ENCODE peak calls at places on chromosomes 1 and 21, in four cellular contexts. S is Panc1, C is breast epithelium, P is suprapubic skin. U is an unnamed sample.

GRCh38 chr1:38728176-38728908 is 131.2 kb downstream of the RRAGC start:
- DNase-seq in S (no peak), C (no peak), P (no peak), U (no peak)

GRCh38 chr1:23825762-23826522 is 713 bp upstream of the HMGCL start:
- DNase-seq in S (no peak), C (no peak), P (no peak), U (no peak)

GRCh38 chr21:43281661-43282357 is 113.0 kb downstream of the CRYAA start:
- DNase-seq in S (no peak), C (no peak), P (no peak), U (no peak)

GRCh38 chr1:174743654-174744561 is 255.8 kb upstream of the CACYBP start:
- DNase-seq in S (peak), C (no peak), P (no peak), U (no peak)

GRCh38 chr1:6984533-6984932 is 199.3 kb downstream of the CAMTA1 start:
- DNase-seq in S (no peak), C (no peak), P (peak), U (no peak)

GRCh38 chr21:28063241-28063640 is 929.4 kb downstream of the LTN1 start:
- DNase-seq in S (no peak), C (no peak), P (no peak), U (no peak)

GRCh38 chr1:235056937-235057336 is 71.7 kb downstream of the TOMM20 start:
- DNase-seq in S (no peak), C (no peak), P (no peak), U (no peak)

GRCh38 chr1:65850281-65850680 is 57.6 kb downstream of the PDE4B start:
- DNase-seq in S (no peak), C (no peak), P (no peak), U (no peak)

GRCh38 chr1:167856711-167857418 is 57.1 kb downstream of the ADCY10 start:
- DNase-seq in S (no peak), C (no peak), P (no peak), U (no peak)

GRCh38 chr21:24428539-24429186 is 1178.6 kb downstream of the MRPL39 start:
- DNase-seq in S (no peak), C (no peak), P (no peak), U (no peak)

GRCh38 chr1:28737245-28738137 is 751 bp downstream of the YTHDF2 start:
- DNase-seq in S (no peak), C (no peak), P (no peak), U (peak)

GRCh38 chr1:40664791-40665190 is 691 bp downstream of the RIMS3 start:
- DNase-seq in S (no peak), C (no peak), P (no peak), U (no peak)

GRCh38 chr21:41210405-41211040 is 42.6 kb downstream of the BACE2 start:
- DNase-seq in S (no peak), C (no peak), P (no peak), U (no peak)

GRCh38 chr1:40830419-40830943 is 31.7 kb downstream of the CITED4 start:
- DNase-seq in S (no peak), C (no peak), P (no peak), U (no peak)

GRCh38 chr1:79355073-79355472 is 348.5 kb upstream of the ADGRL4 start:
- DNase-seq in S (no peak), C (no peak), P (no peak), U (no peak)

GRCh38 chr1:178528963-178529355 is 16.1 kb downstream of the TEX35 start:
- DNase-seq in S (no peak), C (no peak), P (no peak), U (no peak)

GRCh38 chr1:228377664-228378452 is 28.8 kb downstream of the TRIM11 start:
- DNase-seq in S (no peak), C (no peak), P (no peak), U (peak)

GRCh38 chr21:45405819-45406762 is 1.1 kb downstream of the COL18A1 start:
- DNase-seq in S (no peak), C (no peak), P (no peak), U (no peak)

GRCh38 chr1:171457412-171457811 is 27.9 kb upstream of the PRRC2C start:
- DNase-seq in S (no peak), C (no peak), P (no peak), U (no peak)

GRCh38 chr1:181216571-181216994 is 128.1 kb downstream of the IER5 start:
- DNase-seq in S (no peak), C (no peak), P (no peak), U (no peak)

GRCh38 chr21:37225440-37225839 is 41.7 kb downstream of the VPS26C start:
- DNase-seq in S (no peak), C (no peak), P (no peak), U (no peak)

GRCh38 chr1:9112961-9113880 is 15.7 kb downstream of the GPR157 start:
- DNase-seq in S (no peak), C (no peak), P (no peak), U (no peak)

GRCh38 chr1:151611288-151611790 is 511 bp upstream of the SNX27 start:
- DNase-seq in S (peak), C (no peak), P (no peak), U (no peak)

GRCh38 chr1:67664048-67664447 is 21.0 kb upstream of the GADD45A start:
- DNase-seq in S (no peak), C (no peak), P (no peak), U (no peak)

GRCh38 chr21:17866590-17866989 is 47.4 kb upstream of the C21orf91 start:
- DNase-seq in S (no peak), C (no peak), P (no peak), U (no peak)

GRCh38 chr1:23381233-23381885 is 11.7 kb upstream of the ZNF436 start:
- DNase-seq in S (no peak), C (no peak), P (no peak), U (no peak)

GRCh38 chr1:8562881-8563865 is 245.3 kb downstream of the SLC45A1 start:
- DNase-seq in S (no peak), C (no peak), P (no peak), U (no peak)

GRCh38 chr1:52579415-52579814 is 22.8 kb upstream of the GPX7 start:
- DNase-seq in S (no peak), C (no peak), P (no peak), U (no peak)

GRCh38 chr1:53367503-53368313 is 39.8 kb upstream of the LRP8 start:
- DNase-seq in S (no peak), C (peak), P (peak), U (peak)

DNA sequence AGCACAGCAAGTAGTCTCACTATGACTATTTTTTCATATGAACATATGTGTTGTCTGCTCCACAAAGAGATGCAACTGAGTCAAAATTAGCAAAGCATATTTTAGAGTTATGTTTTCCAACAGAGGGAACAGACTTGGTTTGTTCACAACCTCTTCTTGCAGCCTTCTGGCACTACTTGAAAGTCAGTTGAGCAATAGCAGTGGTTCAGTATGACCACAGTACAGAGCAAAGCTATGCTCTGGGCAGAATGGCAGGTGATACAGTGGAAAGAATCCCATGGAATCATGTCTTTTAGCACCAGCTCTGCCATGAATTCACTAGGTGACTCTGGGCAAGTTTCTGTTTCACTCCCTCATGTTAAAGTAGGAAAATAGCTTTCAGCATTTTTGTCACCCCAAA is 5.3 kb downstream of the CCN1 start:
- DNase-seq in S (peak), C (no peak), P (no peak), U (no peak)
- TF ChIP-seq POLR2AphosphoS5 in S (peak), C (peak), P (no peak), U (no peak)

GRCh38 chr1:21268281-21269239 is 21.7 kb downstream of the ECE1 start:
- DNase-seq in S (no peak), C (peak), P (no peak), U (no peak)
- TF ChIP-seq POLR2AphosphoS5 in S (no peak), C (no peak), P (no peak), U (no peak)

GRCh38 chr1:105909811-105910210 is 1146.7 kb upstream of the PRMT6 start:
- DNase-seq in S (no peak), C (no peak), P (no peak), U (no peak)

GRCh38 chr1:105914403-105914802 is 1142.1 kb upstream of the PRMT6 start:
- DNase-seq in S (no peak), C (no peak), P (no peak), U (no peak)
- TF ChIP-seq POLR2AphosphoS5 in S (no peak), C (no peak), P (no peak), U (no peak)

GRCh38 chr1:15728937-15729657 is 7.0 kb upstream of the SLC25A34 start:
- DNase-seq in S (no peak), C (no peak), P (no peak), U (no peak)

GRCh38 chr1:15727021-15727420 is 9.0 kb upstream of the SLC25A34 start:
- DNase-seq in S (no peak), C (no peak), P (no peak), U (no peak)

GRCh38 chr1:15727424-15727823 is 8.6 kb upstream of the SLC25A34 start:
- DNase-seq in S (no peak), C (no peak), P (no peak), U (no peak)

GRCh38 chr1:15726508-15726907 is 9.6 kb upstream of the SLC25A34 start:
- DNase-seq in S (no peak), C (no peak), P (no peak), U (no peak)

GRCh38 chr1:15727866-15728534 is 8.1 kb upstream of the SLC25A34 start:
- DNase-seq in S (no peak), C (no peak), P (no peak), U (no peak)
- TF ChIP-seq POLR2AphosphoS5 in S (no peak), C (no peak), P (no peak), U (no peak)

DNA sequence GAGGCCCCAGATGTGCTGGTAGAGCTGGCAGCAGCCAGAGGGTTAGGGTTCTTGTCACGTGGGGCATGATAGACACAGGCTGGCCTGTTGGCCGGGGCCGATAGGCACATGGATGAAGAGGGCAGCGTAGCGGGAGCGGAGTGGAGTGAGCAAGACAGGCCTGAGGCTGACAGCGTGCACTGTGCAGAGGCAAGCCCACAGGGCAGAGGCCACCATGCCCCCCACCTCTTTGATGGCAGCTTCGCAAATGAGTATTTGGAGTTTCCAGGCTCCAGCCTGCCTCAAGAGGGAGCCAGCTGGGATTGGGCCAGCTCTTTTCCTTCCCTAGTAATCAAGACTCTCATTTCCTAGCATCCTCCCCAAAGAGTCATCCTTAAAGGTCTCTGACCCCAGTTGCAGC is 43.5 kb downstream of the TMCC2 start:
- DNase-seq in S (no peak), C (no peak), P (no peak), U (no peak)
- TF ChIP-seq POLR2AphosphoS5 in S (no peak), C (no peak), P (no peak), U (no peak)

DNA sequence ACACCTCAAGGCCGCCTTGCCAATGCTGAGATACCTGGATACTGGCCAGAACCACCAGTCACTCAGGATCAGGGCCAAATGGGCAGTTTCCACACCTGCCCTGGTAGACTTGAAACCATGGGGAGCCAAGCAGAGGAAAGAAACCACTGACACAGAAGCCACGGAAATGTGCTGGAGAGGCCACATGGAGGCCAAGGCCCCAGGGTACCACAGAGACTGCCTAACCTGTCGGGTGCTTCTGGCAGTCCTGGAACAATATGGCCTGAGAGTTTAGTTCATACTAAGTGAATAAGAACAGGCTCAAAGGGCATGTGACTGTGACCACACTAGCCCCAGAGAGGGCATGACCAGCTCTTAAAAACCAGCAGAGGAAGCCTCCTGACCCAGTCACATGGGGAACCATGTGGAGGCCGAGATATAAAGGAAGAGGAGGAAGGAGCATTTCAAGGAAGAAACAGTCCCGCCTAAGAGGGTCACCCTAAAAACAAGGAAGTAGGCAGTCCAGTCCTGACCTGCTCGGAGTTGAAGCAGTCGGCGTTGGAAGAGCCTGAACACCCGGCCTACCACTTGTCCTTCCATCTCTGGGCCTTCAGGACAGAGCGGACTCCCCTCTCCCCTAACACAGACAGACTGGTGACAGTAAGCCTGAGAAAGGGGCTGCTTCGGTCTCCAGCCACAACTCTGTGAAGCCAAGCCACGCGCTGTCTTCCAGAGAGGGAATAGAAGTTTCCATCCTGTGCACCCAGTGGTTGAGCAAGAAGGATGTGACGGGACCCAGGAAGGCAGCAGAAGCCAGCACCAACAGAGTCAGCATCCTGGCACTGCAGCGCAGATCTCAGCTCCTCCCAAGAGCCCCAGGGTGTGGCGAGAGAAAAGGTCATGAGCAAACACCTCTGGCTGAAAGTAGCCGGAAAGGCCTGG is at the start of gene DENND2D:
- DNase-seq in S (no peak), C (peak), P (no peak), U (no peak)
- TF ChIP-seq POLR2AphosphoS5 in S (no peak), C (no peak), P (no peak), U (no peak)